ENCODE peak calls at places on chromosomes 13 and 19, in five cellular contexts. Y is Calu3; K is HCEC 1CT; C is stimulated activated CD4-positive, alpha-beta T cell treated with anti-CD3 and anti-CD28 coated beads, Interleukin-4, amount 100 ng/mL, for 24 hours; L is RCC 7860. O is an unnamed sample.

GRCh38 chr19:55018633-55019032 is 19.4 kb downstream of the GP6 start:
- DNase-seq in C (no peak), K (no peak), Y (no peak), L (no peak), O (no peak)

GRCh38 chr19:43984687-43985000 is 656 bp downstream of the ZNF155 start:
- DNase-seq in Y (no peak), K (no peak), L (no peak), C (no peak), O (no peak)

GRCh38 chr19:32935629-32936028 is 36.1 kb downstream of the CEP89 start:
- DNase-seq in K (no peak), L (no peak), Y (no peak), C (no peak), O (no peak)

GRCh38 chr13:78593652-78594494 is 9.5 kb downstream of the POU4F1 start:
- DNase-seq in K (no peak), Y (no peak), C (no peak), L (no peak), O (no peak)

GRCh38 chr19:11481777-11482383 is 1.0 kb upstream of the ELAVL3 start:
- DNase-seq in C (peak; percentile 79), L (peak; percentile 72), Y (no peak), K (peak; percentile 7), O (peak; percentile 86)

GRCh38 chr19:34188388-34188787 is 16.1 kb downstream of the LSM14A start:
- DNase-seq in L (no peak), Y (no peak), K (no peak), C (no peak), O (peak; percentile 33)

GRCh38 chr19:13987101-13987890 is 18.8 kb downstream of the RFX1 start:
- DNase-seq in C (no peak), L (no peak), Y (no peak), K (no peak), O (no peak)

GRCh38 chr19:35715981-35716734 is 1.6 kb upstream of the KMT2B start:
- DNase-seq in L (peak; percentile 3), K (peak; percentile 42), Y (peak; percentile 71), C (peak; percentile 25), O (peak; percentile 45)

GRCh38 chr19:1873524-1874473 is 10.4 kb upstream of the KLF16 start:
- DNase-seq in K (no peak), C (no peak), L (no peak), Y (no peak), O (no peak)

GRCh38 chr19:15642807-15643206 is 2.1 kb downstream of the CYP4F3 start:
- DNase-seq in K (no peak), C (no peak), Y (no peak), L (no peak), O (no peak)

GRCh38 chr19:55486043-55486970 is 1.3 kb downstream of the NAT14 start:
- DNase-seq in C (no peak), L (no peak), Y (no peak), K (no peak), O (no peak)

GRCh38 chr19:43524922-43525835 is 1.8 kb downstream of the ETHE1 start:
- DNase-seq in Y (peak; percentile 83), K (peak; percentile 21), C (peak; percentile 43), L (no peak), O (peak; percentile 80)

GRCh38 chr13:63517376-63517775 is 2101.7 kb upstream of the PCDH20 start:
- DNase-seq in C (no peak), K (no peak), L (no peak), Y (no peak), O (peak; percentile 0)

GRCh38 chr19:3080281-3080680 is 13.9 kb upstream of the GNA11 start:
- DNase-seq in C (no peak), K (no peak), L (no peak), Y (no peak), O (peak; percentile 68)

GRCh38 chr13:34720618-34721017 is 221.5 kb upstream of the NBEA start:
- DNase-seq in K (no peak), C (no peak), Y (no peak), L (no peak), O (no peak)

GRCh38 chr19:33340991-33341390 is 32.5 kb upstream of the CEBPG start:
- DNase-seq in L (no peak), C (no peak), K (no peak), Y (no peak), O (no peak)

GRCh38 chr13:80339841-80340642 is 884 bp downstream of the SPRY2 start:
- DNase-seq in L (peak; percentile 18), C (no peak), K (peak; percentile 41), Y (peak; percentile 6), O (peak; percentile 57)

GRCh38 chr13:36965767-36966166 is 33.4 kb downstream of the ALG5 start:
- DNase-seq in L (peak; percentile 60), C (no peak), K (peak; percentile 93), Y (peak; percentile 43), O (peak; percentile 44)

GRCh38 chr19:41351339-41352245 is 2.1 kb downstream of the TGFB1 start:
- DNase-seq in C (peak; percentile 85), Y (peak; percentile 75), K (peak; percentile 22), L (no peak), O (peak; percentile 71)

GRCh38 chr19:51531349-51532315 is at the start of gene SIGLEC6:
- DNase-seq in K (no peak), L (no peak), Y (no peak), C (no peak), O (no peak)

GRCh38 chr19:17611462-17612244 is 56.2 kb downstream of the COLGALT1 start:
- DNase-seq in K (no peak), C (no peak), Y (no peak), L (no peak), O (no peak)